ENCODE peak calls at places on chromosome 22, in ten cellular contexts. Z is GM12878, R is prostate gland, V is sigmoid colon, U is stomach, B is GM23338, G is HepG2, I is K562, M is SK-N-SH, S is transverse colon. J is an unnamed sample.

GRCh38 chr22:43923191-43923590 is 414 bp upstream of the PNPLA3 start:
- DNase-seq in G (no peak), B (no peak), R (no peak), Z (no peak), U (no peak), I (no peak), S (no peak), M (no peak), V (no peak), J (no peak)

GRCh38 chr22:30838111-30838510 is 130.5 kb downstream of the MORC2 start:
- DNase-seq in V (no peak), B (no peak), M (no peak), R (no peak), Z (no peak), S (no peak), G (no peak), I (no peak), U (no peak), J (no peak)

GRCh38 chr22:11042116-11042515 is 4485.9 kb upstream of the OR11H1 start:
- DNase-seq in G (no peak), M (no peak), R (no peak), Z (no peak), V (no peak), U (no peak), S (no peak), I (no peak), B (no peak), J (no peak)

GRCh38 chr22:30843245-30843644 is 125.3 kb downstream of the MORC2 start:
- DNase-seq in I (no peak), U (peak; percentile 8), Z (no peak), G (no peak), B (no peak), M (no peak), R (no peak), S (no peak), V (no peak), J (no peak)

GRCh38 chr22:46374663-46375474 is 39.4 kb downstream of the TRMU start:
- DNase-seq in U (peak; percentile 88), M (no peak), G (no peak), I (no peak), Z (no peak), B (no peak), S (peak; percentile 85), R (peak; percentile 93), V (no peak), J (no peak)

GRCh38 chr22:47022475-47022874 is 260.0 kb downstream of the TBC1D22A start:
- DNase-seq in Z (no peak), M (no peak), U (no peak), B (no peak), G (no peak), R (no peak), V (no peak), S (no peak), I (no peak), J (no peak)

GRCh38 chr22:47658182-47658581 is 895.7 kb downstream of the TBC1D22A start:
- DNase-seq in G (no peak), Z (no peak), U (no peak), M (no peak), B (no peak), V (no peak), S (no peak), I (no peak), R (no peak), J (no peak)

GRCh38 chr22:47355388-47355725 is 592.9 kb downstream of the TBC1D22A start:
- DNase-seq in R (no peak), I (no peak), G (no peak), Z (no peak), S (no peak), M (no peak), U (no peak), V (no peak), B (no peak), J (no peak)

GRCh38 chr22:41561788-41562187 is 978 bp downstream of the CSDC2 start:
- DNase-seq in I (no peak), V (no peak), B (no peak), M (no peak), U (no peak), R (no peak), Z (no peak), G (no peak), S (no peak), J (no peak)

DNA sequence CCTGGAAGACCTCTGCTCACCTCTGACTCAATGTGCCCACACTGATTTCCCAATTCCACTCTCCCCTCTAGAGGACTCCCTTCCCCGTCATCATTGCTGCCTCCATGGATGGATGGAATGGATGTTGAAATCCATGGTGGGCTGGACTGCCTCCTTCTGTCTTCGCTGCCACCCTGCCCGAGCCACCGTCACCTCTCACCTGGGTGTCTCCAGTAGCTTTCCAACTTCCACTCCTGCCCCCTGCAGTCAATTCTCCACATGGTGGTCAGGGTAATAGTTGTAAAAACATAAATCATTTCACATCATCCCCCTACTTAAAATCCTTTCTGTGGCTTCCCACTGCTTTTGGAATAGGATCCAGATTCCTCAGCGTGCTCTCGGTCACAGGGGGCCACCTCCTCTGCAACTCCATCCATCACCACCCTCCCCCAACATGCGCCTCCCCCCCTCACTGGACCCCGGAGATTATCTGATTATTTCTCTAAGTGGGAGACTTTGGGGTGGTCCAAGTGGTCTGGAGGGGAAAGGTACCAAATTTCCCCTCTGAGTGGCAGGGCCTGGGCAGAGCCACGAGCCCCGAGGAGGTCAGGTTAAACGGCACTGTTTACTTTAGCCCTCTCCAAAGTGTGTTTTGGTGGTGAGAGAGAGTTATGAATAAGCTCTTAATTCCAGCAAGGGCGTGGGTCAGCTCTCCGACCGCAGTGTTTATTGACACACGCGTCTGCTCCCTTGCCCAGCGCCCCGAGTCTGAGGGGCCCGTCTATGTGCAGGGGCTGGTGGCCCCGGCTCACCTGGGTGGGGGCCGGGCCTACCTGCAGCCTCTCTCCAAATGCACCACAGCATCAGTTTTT is 313.7 kb downstream of the MN1 start:
- DNase-seq in S (no peak), R (no peak), B (no peak), U (no peak), Z (no peak), G (peak; percentile 33), M (no peak), V (no peak), I (no peak), J (no peak)
- H3K27ac ChIP-seq in S (peak overlapping the region; percentile 57), R (no peak overlapping the region), B (no peak overlapping the region), U (peak overlapping the region; percentile 73), Z (no peak overlapping the region), G (no peak overlapping the region), M (no peak overlapping the region), V (no peak overlapping the region), I (no peak overlapping the region), J (no peak overlapping the region)

GRCh38 chr22:35952576-35952975 is 76.0 kb downstream of the RBFOX2 start:
- DNase-seq in G (no peak), R (no peak), I (no peak), U (no peak), V (no peak), B (no peak), M (no peak), Z (no peak), S (no peak), J (no peak)
- TF ChIP-seq POLR2AphosphoS5 in G (no peak), R (no peak), I (no peak), U (no peak), V (no peak), B (no peak), M (no peak), Z (no peak), S (no peak), J (no peak)

GRCh38 chr22:20243176-20243544 is 25.0 kb downstream of the RTN4R start:
- DNase-seq in V (no peak), U (no peak), R (no peak), G (no peak), B (no peak), S (no peak), I (no peak), Z (no peak), M (no peak), J (no peak)

GRCh38 chr22:20244250-20244648 is 23.9 kb downstream of the RTN4R start:
- DNase-seq in V (no peak), M (no peak), G (no peak), R (no peak), U (no peak), I (no peak), B (no peak), Z (no peak), S (no peak), J (no peak)

GRCh38 chr22:20242393-20243175 is 25.5 kb downstream of the RTN4R start:
- DNase-seq in R (no peak), U (no peak), M (no peak), Z (no peak), B (no peak), V (no peak), G (no peak), I (no peak), S (no peak), J (no peak)

GRCh38 chr22:20244744-20245576 is 23.2 kb downstream of the RTN4R start:
- DNase-seq in M (peak; percentile 66), R (no peak), G (no peak), Z (no peak), B (no peak), V (no peak), S (peak; percentile 17), U (no peak), I (peak; percentile 64), J (no peak)

DNA sequence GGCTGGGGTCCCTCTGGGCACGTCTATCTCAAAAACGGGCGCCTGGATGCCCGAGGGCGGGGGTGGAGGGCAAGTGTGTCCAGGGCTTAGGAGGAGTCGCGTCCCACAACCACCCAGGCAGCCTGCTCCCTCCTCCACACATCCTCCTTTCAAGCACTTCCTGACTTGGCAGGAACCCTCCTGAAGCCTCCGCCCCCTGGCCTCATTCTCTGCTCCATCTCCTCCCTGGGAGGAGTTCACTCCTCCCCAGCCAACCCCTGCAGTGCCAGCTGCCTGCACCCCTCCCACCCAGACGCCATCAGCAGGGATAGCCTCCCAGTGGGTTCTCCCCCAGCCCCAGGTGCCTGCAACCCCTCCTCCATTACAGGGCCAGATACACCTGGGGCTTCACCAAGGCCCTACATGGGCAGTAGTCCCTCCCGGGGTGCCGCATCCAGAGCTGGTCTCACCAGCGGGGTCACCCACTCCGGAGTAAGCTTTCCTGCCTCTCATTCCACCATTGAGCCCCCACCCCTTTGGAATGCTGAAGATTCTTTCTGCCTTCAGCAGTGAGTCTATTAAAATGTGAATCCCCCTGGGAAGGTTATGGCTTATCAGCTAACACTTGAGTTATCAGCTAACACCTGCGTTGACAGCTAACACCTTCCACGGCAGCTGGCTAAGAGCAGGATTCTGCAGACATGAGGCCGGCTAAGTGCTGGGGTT is 24.4 kb downstream of the RTN4R start:
- DNase-seq in B (peak; percentile 47), R (peak; percentile 25), G (no peak), I (peak; percentile 82), Z (no peak), U (peak; percentile 35), M (peak; percentile 69), S (peak; percentile 49), V (peak; percentile 82), J (no peak)
- H3K4me1 ChIP-seq in B (peaks cover 8% of the 10 kb centered on the region), R (peaks cover 2% of the 10 kb centered on the region), G (no peaks in the 10 kb centered on the region), I (peaks cover 90% of the 10 kb centered on the region), Z (peaks cover 50% of the 10 kb centered on the region), U (peaks cover 30% of the 10 kb centered on the region), M (no peaks in the 10 kb centered on the region), S (peaks cover 12% of the 10 kb centered on the region), V (peaks cover 24% of the 10 kb centered on the region), J (peaks cover 36% of the 10 kb centered on the region)

GRCh38 chr22:37610480-37611148 is 2.0 kb downstream of the GGA1 start:
- DNase-seq in M (no peak), G (no peak), U (no peak), Z (no peak), R (no peak), B (no peak), I (no peak), S (peak; percentile 84), V (no peak), J (no peak)
- H3K27ac ChIP-seq in M (no peak overlapping the region), G (peak overlapping the region; percentile 97), U (peak overlapping the region; percentile 95), Z (peak overlapping the region; percentile 25), R (no peak overlapping the region), B (no peak overlapping the region), I (peak overlapping the region; percentile 97), S (peak overlapping the region; percentile 96), V (no peak overlapping the region), J (peak overlapping the region; percentile 89)

GRCh38 chr22:24502540-24502939 is 7.4 kb downstream of the UPB1 start:
- DNase-seq in B (no peak), U (no peak), G (no peak), I (no peak), R (no peak), V (no peak), M (no peak), Z (no peak), S (no peak), J (no peak)
- TF ChIP-seq POLR2AphosphoS5 in B (no peak), U (no peak), G (no peak), I (no peak), R (no peak), V (no peak), M (no peak), Z (no peak), S (no peak), J (no peak)

J was measured in vagina.